ENCODE peak calls at places on chromosome 9, in seven cellular contexts. One of them, this sample, is unnamed.

GRCh38 chr9:35035851-35036701 is 36.3 kb downstream of the VCP start:
- DNase-seq in stimulated activated CD4-positive, alpha-beta T cell treated with anti-CD3 and anti-CD28 coated beads, Interleukin-2, amount 100 ng/mL, for 48 hours: peak
- DNase-seq in stimulated activated naive CD4-positive, alpha-beta T cell: peak
- DNase-seq in psoas muscle: peak
- DNase-seq in SK-N-SH: no peak
- DNase-seq in stomach: peak
- DNase-seq in WTC11: peak
- DNase-seq in this sample: no peak

GRCh38 chr9:108867829-108868228 is 5.8 kb downstream of the ACTL7A start:
- DNase-seq in stimulated activated CD4-positive, alpha-beta T cell treated with anti-CD3 and anti-CD28 coated beads, Interleukin-2, amount 100 ng/mL, for 48 hours: no peak
- DNase-seq in stimulated activated naive CD4-positive, alpha-beta T cell: no peak
- DNase-seq in psoas muscle: no peak
- DNase-seq in SK-N-SH: no peak
- DNase-seq in stomach: no peak
- DNase-seq in WTC11: no peak
- DNase-seq in this sample: no peak

GRCh38 chr9:97911970-97912369 is 10.3 kb downstream of the TRMO start:
- DNase-seq in stimulated activated CD4-positive, alpha-beta T cell treated with anti-CD3 and anti-CD28 coated beads, Interleukin-2, amount 100 ng/mL, for 48 hours: no peak
- DNase-seq in stimulated activated naive CD4-positive, alpha-beta T cell: no peak
- DNase-seq in psoas muscle: no peak
- DNase-seq in SK-N-SH: no peak
- DNase-seq in stomach: no peak
- DNase-seq in WTC11: no peak
- DNase-seq in this sample: no peak

GRCh38 chr9:121827251-121827967 is 176.0 kb downstream of the DAB2IP start:
- DNase-seq in stimulated activated CD4-positive, alpha-beta T cell treated with anti-CD3 and anti-CD28 coated beads, Interleukin-2, amount 100 ng/mL, for 48 hours: no peak
- DNase-seq in stimulated activated naive CD4-positive, alpha-beta T cell: no peak
- DNase-seq in psoas muscle: no peak
- DNase-seq in SK-N-SH: no peak
- DNase-seq in stomach: no peak
- DNase-seq in WTC11: no peak
- DNase-seq in this sample: no peak

GRCh38 chr9:123111977-123112869 is 78.8 kb downstream of the GPR21 start:
- DNase-seq in stimulated activated CD4-positive, alpha-beta T cell treated with anti-CD3 and anti-CD28 coated beads, Interleukin-2, amount 100 ng/mL, for 48 hours: no peak
- DNase-seq in stimulated activated naive CD4-positive, alpha-beta T cell: no peak
- DNase-seq in psoas muscle: peak
- DNase-seq in SK-N-SH: no peak
- DNase-seq in stomach: peak
- DNase-seq in WTC11: peak
- DNase-seq in this sample: no peak

GRCh38 chr9:116555556-116556180 is 131.4 kb upstream of the TRIM32 start:
- DNase-seq in stimulated activated CD4-positive, alpha-beta T cell treated with anti-CD3 and anti-CD28 coated beads, Interleukin-2, amount 100 ng/mL, for 48 hours: no peak
- DNase-seq in stimulated activated naive CD4-positive, alpha-beta T cell: no peak
- DNase-seq in psoas muscle: no peak
- DNase-seq in SK-N-SH: no peak
- DNase-seq in stomach: no peak
- DNase-seq in WTC11: no peak
- DNase-seq in this sample: no peak

GRCh38 chr9:35517136-35517535 is 27.2 kb downstream of the RUSC2 start:
- DNase-seq in stimulated activated CD4-positive, alpha-beta T cell treated with anti-CD3 and anti-CD28 coated beads, Interleukin-2, amount 100 ng/mL, for 48 hours: no peak
- DNase-seq in stimulated activated naive CD4-positive, alpha-beta T cell: no peak
- DNase-seq in psoas muscle: no peak
- DNase-seq in SK-N-SH: no peak
- DNase-seq in stomach: no peak
- DNase-seq in WTC11: no peak
- DNase-seq in this sample: no peak

GRCh38 chr9:89949116-89949515 is 344.3 kb downstream of the GADD45G start:
- DNase-seq in stimulated activated CD4-positive, alpha-beta T cell treated with anti-CD3 and anti-CD28 coated beads, Interleukin-2, amount 100 ng/mL, for 48 hours: no peak
- DNase-seq in stimulated activated naive CD4-positive, alpha-beta T cell: no peak
- DNase-seq in psoas muscle: no peak
- DNase-seq in SK-N-SH: no peak
- DNase-seq in stomach: no peak
- DNase-seq in WTC11: no peak
- DNase-seq in this sample: no peak

GRCh38 chr9:135604437-135605237 is 34.7 kb downstream of the GLT6D1 start:
- DNase-seq in stimulated activated CD4-positive, alpha-beta T cell treated with anti-CD3 and anti-CD28 coated beads, Interleukin-2, amount 100 ng/mL, for 48 hours: no peak
- DNase-seq in stimulated activated naive CD4-positive, alpha-beta T cell: no peak
- DNase-seq in psoas muscle: no peak
- DNase-seq in SK-N-SH: peak
- DNase-seq in stomach: peak
- DNase-seq in WTC11: no peak
- DNase-seq in this sample: no peak

GRCh38 chr9:98899399-98900056 is 44.2 kb upstream of the COL15A1 start:
- DNase-seq in stimulated activated CD4-positive, alpha-beta T cell treated with anti-CD3 and anti-CD28 coated beads, Interleukin-2, amount 100 ng/mL, for 48 hours: no peak
- DNase-seq in stimulated activated naive CD4-positive, alpha-beta T cell: no peak
- DNase-seq in psoas muscle: no peak
- DNase-seq in SK-N-SH: no peak
- DNase-seq in stomach: no peak
- DNase-seq in WTC11: no peak
- DNase-seq in this sample: no peak

GRCh38 chr9:24011206-24011605 is 185.2 kb upstream of the ELAVL2 start:
- DNase-seq in stimulated activated CD4-positive, alpha-beta T cell treated with anti-CD3 and anti-CD28 coated beads, Interleukin-2, amount 100 ng/mL, for 48 hours: no peak
- DNase-seq in stimulated activated naive CD4-positive, alpha-beta T cell: no peak
- DNase-seq in psoas muscle: no peak
- DNase-seq in SK-N-SH: no peak
- DNase-seq in stomach: no peak
- DNase-seq in WTC11: no peak
- DNase-seq in this sample: no peak

GRCh38 chr9:114930063-114930812 is at the start of gene TNFSF8:
- DNase-seq in stimulated activated CD4-positive, alpha-beta T cell treated with anti-CD3 and anti-CD28 coated beads, Interleukin-2, amount 100 ng/mL, for 48 hours: peak
- DNase-seq in stimulated activated naive CD4-positive, alpha-beta T cell: peak
- DNase-seq in psoas muscle: peak
- DNase-seq in SK-N-SH: no peak
- DNase-seq in stomach: peak
- DNase-seq in WTC11: no peak
- DNase-seq in this sample: no peak

GRCh38 chr9:22395585-22396205 is 50.9 kb upstream of the DMRTA1 start:
- DNase-seq in stimulated activated CD4-positive, alpha-beta T cell treated with anti-CD3 and anti-CD28 coated beads, Interleukin-2, amount 100 ng/mL, for 48 hours: no peak
- DNase-seq in stimulated activated naive CD4-positive, alpha-beta T cell: no peak
- DNase-seq in psoas muscle: no peak
- DNase-seq in SK-N-SH: no peak
- DNase-seq in stomach: no peak
- DNase-seq in WTC11: no peak
- DNase-seq in this sample: no peak

GRCh38 chr9:35555881-35556280 is 49.2 kb upstream of the TESK1 start:
- DNase-seq in stimulated activated CD4-positive, alpha-beta T cell treated with anti-CD3 and anti-CD28 coated beads, Interleukin-2, amount 100 ng/mL, for 48 hours: no peak
- DNase-seq in stimulated activated naive CD4-positive, alpha-beta T cell: no peak
- DNase-seq in psoas muscle: no peak
- DNase-seq in SK-N-SH: no peak
- DNase-seq in stomach: no peak
- DNase-seq in WTC11: no peak
- DNase-seq in this sample: no peak

GRCh38 chr9:89687848-89688247 is 83.0 kb downstream of the GADD45G start:
- DNase-seq in stimulated activated CD4-positive, alpha-beta T cell treated with anti-CD3 and anti-CD28 coated beads, Interleukin-2, amount 100 ng/mL, for 48 hours: no peak
- DNase-seq in stimulated activated naive CD4-positive, alpha-beta T cell: no peak
- DNase-seq in psoas muscle: no peak
- DNase-seq in SK-N-SH: no peak
- DNase-seq in stomach: no peak
- DNase-seq in WTC11: no peak
- DNase-seq in this sample: no peak

GRCh38 chr9:70003786-70004185 is 39.9 kb upstream of the MAMDC2 start:
- DNase-seq in stimulated activated CD4-positive, alpha-beta T cell treated with anti-CD3 and anti-CD28 coated beads, Interleukin-2, amount 100 ng/mL, for 48 hours: no peak
- DNase-seq in stimulated activated naive CD4-positive, alpha-beta T cell: no peak
- DNase-seq in psoas muscle: no peak
- DNase-seq in SK-N-SH: no peak
- DNase-seq in stomach: no peak
- DNase-seq in WTC11: no peak
- DNase-seq in this sample: no peak

GRCh38 chr9:124574944-124575343 is 67.7 kb upstream of the NR5A1 start:
- DNase-seq in stimulated activated CD4-positive, alpha-beta T cell treated with anti-CD3 and anti-CD28 coated beads, Interleukin-2, amount 100 ng/mL, for 48 hours: no peak
- DNase-seq in stimulated activated naive CD4-positive, alpha-beta T cell: no peak
- DNase-seq in psoas muscle: no peak
- DNase-seq in SK-N-SH: no peak
- DNase-seq in stomach: no peak
- DNase-seq in WTC11: no peak
- DNase-seq in this sample: peak

GRCh38 chr9:104256031-104256709 is 162.1 kb downstream of the SMC2 start:
- DNase-seq in stimulated activated CD4-positive, alpha-beta T cell treated with anti-CD3 and anti-CD28 coated beads, Interleukin-2, amount 100 ng/mL, for 48 hours: no peak
- DNase-seq in stimulated activated naive CD4-positive, alpha-beta T cell: no peak
- DNase-seq in psoas muscle: no peak
- DNase-seq in SK-N-SH: no peak
- DNase-seq in stomach: no peak
- DNase-seq in WTC11: no peak
- DNase-seq in this sample: peak

GRCh38 chr9:33943389-33943788 is 105.3 kb downstream of the UBAP2 start:
- DNase-seq in stimulated activated CD4-positive, alpha-beta T cell treated with anti-CD3 and anti-CD28 coated beads, Interleukin-2, amount 100 ng/mL, for 48 hours: no peak
- DNase-seq in stimulated activated naive CD4-positive, alpha-beta T cell: no peak
- DNase-seq in psoas muscle: no peak
- DNase-seq in SK-N-SH: no peak
- DNase-seq in stomach: no peak
- DNase-seq in WTC11: no peak
- DNase-seq in this sample: no peak

This sample was measured in ACHN.